ENCODE peak calls at places on chromosomes 7 and 10, in six cellular contexts. One of them, this sample, is unnamed.
A peak's percentile ranks its signal among the peaks of the same experiment; 100 is the strongest.

GRCh38 chr10:119812684-119813083 is 60.0 kb downstream of the MCMBP start:
- DNase-seq in nephron progenitor cell: no peak
- DNase-seq in stimulated activated CD8-positive, alpha-beta memory T cell treated with anti-CD3 and anti-CD28 coated beads, Interleukin-4, amount 100 ng/mL, for 1 hour: no peak
- DNase-seq in GM04504: no peak
- DNase-seq in effector memory CD8-positive, alpha-beta T cell: no peak
- DNase-seq in ovary: no peak
- DNase-seq in this sample: no peak

GRCh38 chr7:97639036-97639435 is 92.8 kb upstream of the TAC1 start:
- DNase-seq in ovary: no peak
- DNase-seq in stimulated activated CD8-positive, alpha-beta memory T cell treated with anti-CD3 and anti-CD28 coated beads, Interleukin-4, amount 100 ng/mL, for 1 hour: no peak
- DNase-seq in GM04504: no peak
- DNase-seq in effector memory CD8-positive, alpha-beta T cell: no peak
- DNase-seq in nephron progenitor cell: no peak
- DNase-seq in this sample: peak; percentile 29

GRCh38 chr10:17249820-17250219 is 21.8 kb downstream of the VIM start:
- DNase-seq in stimulated activated CD8-positive, alpha-beta memory T cell treated with anti-CD3 and anti-CD28 coated beads, Interleukin-4, amount 100 ng/mL, for 1 hour: no peak
- DNase-seq in effector memory CD8-positive, alpha-beta T cell: no peak
- DNase-seq in GM04504: no peak
- DNase-seq in ovary: no peak
- DNase-seq in nephron progenitor cell: no peak
- DNase-seq in this sample: no peak

GRCh38 chr7:142838461-142839213 is 16.2 kb upstream of the EPHB6 start:
- DNase-seq in stimulated activated CD8-positive, alpha-beta memory T cell treated with anti-CD3 and anti-CD28 coated beads, Interleukin-4, amount 100 ng/mL, for 1 hour: no peak
- DNase-seq in effector memory CD8-positive, alpha-beta T cell: no peak
- DNase-seq in nephron progenitor cell: no peak
- DNase-seq in GM04504: no peak
- DNase-seq in ovary: no peak
- DNase-seq in this sample: no peak

GRCh38 chr10:72692897-72693598 is 1.1 kb downstream of the MCU start:
- DNase-seq in effector memory CD8-positive, alpha-beta T cell: no peak
- DNase-seq in GM04504: no peak
- DNase-seq in nephron progenitor cell: no peak
- DNase-seq in ovary: peak; percentile 25
- DNase-seq in stimulated activated CD8-positive, alpha-beta memory T cell treated with anti-CD3 and anti-CD28 coated beads, Interleukin-4, amount 100 ng/mL, for 1 hour: no peak
- DNase-seq in this sample: no peak

GRCh38 chr10:52261362-52261761 is 52.7 kb upstream of the DKK1 start:
- DNase-seq in GM04504: no peak
- DNase-seq in effector memory CD8-positive, alpha-beta T cell: no peak
- DNase-seq in ovary: no peak
- DNase-seq in nephron progenitor cell: no peak
- DNase-seq in stimulated activated CD8-positive, alpha-beta memory T cell treated with anti-CD3 and anti-CD28 coated beads, Interleukin-4, amount 100 ng/mL, for 1 hour: no peak
- DNase-seq in this sample: no peak

GRCh38 chr10:73889014-73889413 is 14.7 kb upstream of the CAMK2G start:
- DNase-seq in nephron progenitor cell: no peak
- DNase-seq in effector memory CD8-positive, alpha-beta T cell: no peak
- DNase-seq in stimulated activated CD8-positive, alpha-beta memory T cell treated with anti-CD3 and anti-CD28 coated beads, Interleukin-4, amount 100 ng/mL, for 1 hour: no peak
- DNase-seq in ovary: no peak
- DNase-seq in GM04504: no peak
- DNase-seq in this sample: peak; percentile 59

GRCh38 chr7:29851487-29851886 is 45.2 kb downstream of the WIPF3 start:
- DNase-seq in nephron progenitor cell: no peak
- DNase-seq in effector memory CD8-positive, alpha-beta T cell: no peak
- DNase-seq in GM04504: no peak
- DNase-seq in ovary: no peak
- DNase-seq in stimulated activated CD8-positive, alpha-beta memory T cell treated with anti-CD3 and anti-CD28 coated beads, Interleukin-4, amount 100 ng/mL, for 1 hour: no peak
- DNase-seq in this sample: no peak

GRCh38 chr10:78313636-78314035 is 280.0 kb downstream of the RPS24 start:
- DNase-seq in nephron progenitor cell: no peak
- DNase-seq in ovary: peak; percentile 2
- DNase-seq in stimulated activated CD8-positive, alpha-beta memory T cell treated with anti-CD3 and anti-CD28 coated beads, Interleukin-4, amount 100 ng/mL, for 1 hour: no peak
- DNase-seq in effector memory CD8-positive, alpha-beta T cell: no peak
- DNase-seq in GM04504: no peak
- DNase-seq in this sample: peak; percentile 8

GRCh38 chr7:66505531-66506451 is 122.9 kb upstream of the KCTD7 start:
- DNase-seq in stimulated activated CD8-positive, alpha-beta memory T cell treated with anti-CD3 and anti-CD28 coated beads, Interleukin-4, amount 100 ng/mL, for 1 hour: no peak
- DNase-seq in effector memory CD8-positive, alpha-beta T cell: peak; percentile 32
- DNase-seq in ovary: no peak
- DNase-seq in nephron progenitor cell: no peak
- DNase-seq in GM04504: no peak
- DNase-seq in this sample: no peak

GRCh38 chr7:42237162-42237821 is at the start of gene GLI3:
- DNase-seq in effector memory CD8-positive, alpha-beta T cell: no peak
- DNase-seq in GM04504: peak; percentile 91
- DNase-seq in nephron progenitor cell: peak; percentile 91
- DNase-seq in ovary: peak; percentile 92
- DNase-seq in stimulated activated CD8-positive, alpha-beta memory T cell treated with anti-CD3 and anti-CD28 coated beads, Interleukin-4, amount 100 ng/mL, for 1 hour: no peak
- DNase-seq in this sample: peak; percentile 88

GRCh38 chr10:1688531-1688930 is 48.8 kb downstream of the ADARB2 start:
- DNase-seq in ovary: no peak
- DNase-seq in GM04504: no peak
- DNase-seq in stimulated activated CD8-positive, alpha-beta memory T cell treated with anti-CD3 and anti-CD28 coated beads, Interleukin-4, amount 100 ng/mL, for 1 hour: no peak
- DNase-seq in nephron progenitor cell: no peak
- DNase-seq in effector memory CD8-positive, alpha-beta T cell: no peak
- DNase-seq in this sample: no peak

GRCh38 chr10:95741807-95742528 is 14.0 kb upstream of the ENTPD1 start:
- DNase-seq in stimulated activated CD8-positive, alpha-beta memory T cell treated with anti-CD3 and anti-CD28 coated beads, Interleukin-4, amount 100 ng/mL, for 1 hour: no peak
- DNase-seq in effector memory CD8-positive, alpha-beta T cell: no peak
- DNase-seq in nephron progenitor cell: no peak
- DNase-seq in ovary: peak; percentile 23
- DNase-seq in GM04504: no peak
- DNase-seq in this sample: no peak

GRCh38 chr10:122514045-122514840 is 46.3 kb upstream of the DMBT1 start:
- DNase-seq in nephron progenitor cell: no peak
- DNase-seq in effector memory CD8-positive, alpha-beta T cell: no peak
- DNase-seq in stimulated activated CD8-positive, alpha-beta memory T cell treated with anti-CD3 and anti-CD28 coated beads, Interleukin-4, amount 100 ng/mL, for 1 hour: no peak
- DNase-seq in ovary: no peak
- DNase-seq in GM04504: no peak
- DNase-seq in this sample: no peak

GRCh38 chr7:86968618-86969017 is 90.8 kb downstream of the ELAPOR2 start:
- DNase-seq in stimulated activated CD8-positive, alpha-beta memory T cell treated with anti-CD3 and anti-CD28 coated beads, Interleukin-4, amount 100 ng/mL, for 1 hour: no peak
- DNase-seq in nephron progenitor cell: no peak
- DNase-seq in GM04504: no peak
- DNase-seq in effector memory CD8-positive, alpha-beta T cell: no peak
- DNase-seq in ovary: no peak
- DNase-seq in this sample: no peak

GRCh38 chr10:11595395-11595692 is 16.1 kb downstream of the USP6NL start:
- DNase-seq in ovary: no peak
- DNase-seq in nephron progenitor cell: no peak
- DNase-seq in effector memory CD8-positive, alpha-beta T cell: no peak
- DNase-seq in stimulated activated CD8-positive, alpha-beta memory T cell treated with anti-CD3 and anti-CD28 coated beads, Interleukin-4, amount 100 ng/mL, for 1 hour: no peak
- DNase-seq in GM04504: peak; percentile 21
- DNase-seq in this sample: no peak

GRCh38 chr10:71611131-71611530 is 108.4 kb downstream of the C10orf105 start:
- DNase-seq in nephron progenitor cell: no peak
- DNase-seq in effector memory CD8-positive, alpha-beta T cell: no peak
- DNase-seq in stimulated activated CD8-positive, alpha-beta memory T cell treated with anti-CD3 and anti-CD28 coated beads, Interleukin-4, amount 100 ng/mL, for 1 hour: no peak
- DNase-seq in GM04504: no peak
- DNase-seq in ovary: no peak
- DNase-seq in this sample: no peak

GRCh38 chr7:66247387-66248078 is 42.4 kb downstream of the TPST1 start:
- DNase-seq in nephron progenitor cell: no peak
- DNase-seq in ovary: no peak
- DNase-seq in stimulated activated CD8-positive, alpha-beta memory T cell treated with anti-CD3 and anti-CD28 coated beads, Interleukin-4, amount 100 ng/mL, for 1 hour: no peak
- DNase-seq in effector memory CD8-positive, alpha-beta T cell: no peak
- DNase-seq in GM04504: no peak
- DNase-seq in this sample: no peak

GRCh38 chr10:3876563-3876962 is 91.6 kb upstream of the KLF6 start:
- DNase-seq in nephron progenitor cell: no peak
- DNase-seq in stimulated activated CD8-positive, alpha-beta memory T cell treated with anti-CD3 and anti-CD28 coated beads, Interleukin-4, amount 100 ng/mL, for 1 hour: no peak
- DNase-seq in GM04504: no peak
- DNase-seq in ovary: no peak
- DNase-seq in effector memory CD8-positive, alpha-beta T cell: no peak
- DNase-seq in this sample: no peak

GRCh38 chr7:7720193-7720592 is 1.8 kb upstream of the RPA3 start:
- DNase-seq in stimulated activated CD8-positive, alpha-beta memory T cell treated with anti-CD3 and anti-CD28 coated beads, Interleukin-4, amount 100 ng/mL, for 1 hour: no peak
- DNase-seq in nephron progenitor cell: no peak
- DNase-seq in effector memory CD8-positive, alpha-beta T cell: no peak
- DNase-seq in ovary: no peak
- DNase-seq in GM04504: no peak
- DNase-seq in this sample: no peak

GRCh38 chr7:107591410-107591809 is 11.4 kb downstream of the BCAP29 start:
- DNase-seq in nephron progenitor cell: no peak
- DNase-seq in ovary: no peak
- DNase-seq in GM04504: no peak
- DNase-seq in effector memory CD8-positive, alpha-beta T cell: no peak
- DNase-seq in stimulated activated CD8-positive, alpha-beta memory T cell treated with anti-CD3 and anti-CD28 coated beads, Interleukin-4, amount 100 ng/mL, for 1 hour: no peak
- DNase-seq in this sample: no peak

This sample was measured in H9.